ENCODE peak calls at places on chromosomes 12 and 14, in nine cellular contexts. P is HepG2, Z is K562, Q is A549, S is HCT116, C is endothelial cell of umbilical vein, K is GM12878, D is SK-N-SH, U is H1. W is an unnamed sample.

GRCh38 chr14:23469906-23470403 is 452 bp downstream of the NGDN start:
- DNase-seq in Q (no peak), K (no peak), U (no peak), S (no peak), C (no peak), Z (no peak), P (no peak), D (no peak), W (no peak)

GRCh38 chr12:124286414-124286813 is 8.5 kb upstream of the RFLNA start:
- DNase-seq in S (no peak), Q (no peak), D (peak; percentile 82), C (peak; percentile 33), P (no peak), Z (no peak), U (no peak), K (no peak), W (no peak)

GRCh38 chr12:19937161-19937560 is 431.2 kb upstream of the PDE3A start:
- DNase-seq in Z (no peak), D (no peak), K (no peak), U (no peak), P (no peak), Q (no peak), C (no peak), S (no peak), W (no peak)

GRCh38 chr14:22184157-22185025 is 404.6 kb downstream of the DAD1 start:
- DNase-seq in Q (no peak), K (no peak), S (no peak), P (no peak), U (no peak), Z (no peak), D (no peak), C (peak; percentile 47), W (no peak)

GRCh38 chr12:48002773-48003218 is 1.5 kb downstream of the COL2A1 start:
- DNase-seq in K (no peak), U (peak; percentile 71), Z (no peak), D (peak; percentile 77), Q (no peak), C (peak; percentile 38), S (no peak), P (no peak), W (no peak)

GRCh38 chr14:22471545-22472121 is 117.4 kb downstream of the DAD1 start:
- DNase-seq in Z (peak; percentile 68), D (peak; percentile 48), S (peak; percentile 19), K (no peak), C (peak; percentile 32), P (peak; percentile 55), U (peak; percentile 76), Q (peak; percentile 46), W (peak; percentile 69)

GRCh38 chr14:33676135-33676566 is 274.7 kb downstream of the EGLN3 start:
- DNase-seq in S (peak; percentile 16), K (no peak), C (peak; percentile 26), Z (peak; percentile 48), U (peak; percentile 73), P (peak; percentile 60), Q (peak; percentile 37), D (peak; percentile 24), W (peak; percentile 15)

GRCh38 chr14:79442776-79443175 is 768.5 kb downstream of the DIO2 start:
- DNase-seq in Q (no peak), C (no peak), P (no peak), U (no peak), D (no peak), K (no peak), S (no peak), Z (no peak), W (no peak)

GRCh38 chr12:106760184-106760531 is 14.3 kb upstream of the RIC8B start:
- DNase-seq in U (no peak), P (no peak), K (peak; percentile 65), D (no peak), C (no peak), S (no peak), Z (no peak), Q (no peak), W (peak; percentile 77)

GRCh38 chr14:58298477-58298879 is at the start of gene ARID4A:
- DNase-seq in C (no peak), Z (no peak), D (no peak), S (no peak), U (peak; percentile 81), Q (no peak), P (no peak), K (no peak), W (no peak)

GRCh38 chr12:1922985-1923384 is 4.5 kb upstream of the CACNA2D4 start:
- DNase-seq in Q (no peak), S (no peak), U (no peak), P (no peak), Z (no peak), C (no peak), K (no peak), D (no peak), W (peak; percentile 4)

GRCh38 chr12:1920436-1920835 is 2.0 kb upstream of the CACNA2D4 start:
- DNase-seq in Q (no peak), P (no peak), C (no peak), Z (no peak), S (no peak), K (no peak), U (no peak), D (no peak), W (peak; percentile 30)

GRCh38 chr12:1920971-1921370 is 2.5 kb upstream of the CACNA2D4 start:
- DNase-seq in C (no peak), Q (no peak), D (peak; percentile 12), P (no peak), Z (peak; percentile 3), S (no peak), U (peak; percentile 43), K (no peak), W (peak; percentile 89)

GRCh38 chr12:1919763-1920162 is 1.3 kb upstream of the CACNA2D4 start:
- DNase-seq in K (no peak), U (no peak), Q (no peak), P (no peak), C (no peak), D (peak; percentile 8), S (no peak), Z (peak; percentile 1), W (peak; percentile 1)

DNA sequence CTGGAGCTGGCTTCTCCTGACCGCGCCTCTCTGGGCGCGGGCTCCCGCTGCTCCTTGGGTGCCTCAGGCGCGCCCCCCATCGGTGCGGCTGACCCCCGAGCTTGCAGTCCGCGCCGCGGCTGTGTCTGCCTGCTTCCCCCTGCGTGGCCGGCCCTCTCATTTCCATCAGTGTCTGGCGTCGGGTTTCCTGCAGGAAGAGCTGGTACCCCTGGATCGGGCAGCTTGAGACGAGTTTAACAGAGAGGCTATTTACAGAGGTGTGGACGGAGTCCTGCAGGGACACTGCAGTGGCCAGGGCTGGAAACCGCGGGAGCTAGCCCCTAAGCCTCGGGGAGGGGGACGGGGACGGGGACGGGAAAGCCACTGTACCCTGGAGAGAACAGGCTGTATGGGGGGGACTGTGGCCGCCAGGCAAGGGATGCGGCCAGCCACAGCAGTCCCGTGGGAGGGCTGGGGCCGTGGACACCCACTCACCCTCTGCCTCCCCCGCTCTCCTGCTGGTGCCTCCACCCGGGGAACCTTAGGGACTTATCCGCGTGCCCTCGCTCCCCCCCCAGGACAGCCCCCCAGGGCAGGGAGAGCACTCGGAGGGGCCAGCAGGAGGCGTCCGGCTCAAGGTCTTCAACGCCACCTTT is 3.7 kb upstream of the CACNA2D4 start:
- DNase-seq in K (no peak), Z (no peak), U (peak; percentile 53), C (no peak), S (no peak), D (peak; percentile 25), P (no peak), Q (no peak), W (peak; percentile 78)
- TF ChIP-seq MAX in K (no peak), Z (no peak), U (no peak), C (no peak), S (no peak), D (no peak), P (no peak), Q (no peak), W (no peak)

DNA sequence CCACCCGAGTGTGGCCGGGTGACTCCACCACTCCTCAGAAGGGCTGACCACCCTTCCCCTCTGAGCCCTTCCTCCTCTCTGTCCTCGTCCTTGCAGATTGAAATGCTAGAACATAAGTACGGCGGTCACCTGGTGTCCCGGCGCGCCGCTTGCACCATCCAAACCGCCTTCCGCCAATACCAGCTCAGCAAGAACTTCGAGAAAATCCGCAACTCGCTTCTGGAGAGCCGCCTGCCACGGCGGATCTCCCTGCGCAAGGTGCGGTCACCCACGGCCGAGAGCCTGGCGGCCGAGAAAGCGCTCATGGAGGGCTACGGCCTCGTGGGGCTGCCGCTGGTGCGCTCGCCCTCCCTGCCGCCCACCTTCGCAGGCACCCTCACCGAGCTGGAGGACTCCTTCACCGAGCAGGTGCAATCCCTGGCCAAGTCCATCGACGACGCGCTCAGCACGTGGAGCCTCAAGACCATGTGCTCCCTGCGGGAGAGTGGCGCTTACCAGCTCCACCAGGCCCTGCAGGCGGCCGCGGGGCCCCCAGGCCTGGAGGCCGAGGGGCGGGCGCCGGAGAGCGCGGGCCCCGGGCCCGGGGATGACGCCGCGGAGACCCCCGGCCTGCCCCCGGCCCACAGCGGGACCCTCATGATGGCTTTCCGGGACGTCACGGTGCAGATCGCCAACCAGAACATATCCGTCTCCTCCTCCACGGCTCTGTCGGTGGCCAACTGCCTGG is 71.8 kb downstream of the IQSEC3 start:
- DNase-seq in S (no peak), Z (no peak), D (no peak), C (no peak), Q (no peak), P (no peak), K (no peak), U (no peak), W (no peak)
- H3K4me3 ChIP-seq in S (no peak overlapping the region), Z (no peak overlapping the region), D (no peak overlapping the region), C (no peak overlapping the region), Q (no peak overlapping the region), P (no peak overlapping the region), K (no peak overlapping the region), U (no peak overlapping the region), W (no peak overlapping the region)

DNA sequence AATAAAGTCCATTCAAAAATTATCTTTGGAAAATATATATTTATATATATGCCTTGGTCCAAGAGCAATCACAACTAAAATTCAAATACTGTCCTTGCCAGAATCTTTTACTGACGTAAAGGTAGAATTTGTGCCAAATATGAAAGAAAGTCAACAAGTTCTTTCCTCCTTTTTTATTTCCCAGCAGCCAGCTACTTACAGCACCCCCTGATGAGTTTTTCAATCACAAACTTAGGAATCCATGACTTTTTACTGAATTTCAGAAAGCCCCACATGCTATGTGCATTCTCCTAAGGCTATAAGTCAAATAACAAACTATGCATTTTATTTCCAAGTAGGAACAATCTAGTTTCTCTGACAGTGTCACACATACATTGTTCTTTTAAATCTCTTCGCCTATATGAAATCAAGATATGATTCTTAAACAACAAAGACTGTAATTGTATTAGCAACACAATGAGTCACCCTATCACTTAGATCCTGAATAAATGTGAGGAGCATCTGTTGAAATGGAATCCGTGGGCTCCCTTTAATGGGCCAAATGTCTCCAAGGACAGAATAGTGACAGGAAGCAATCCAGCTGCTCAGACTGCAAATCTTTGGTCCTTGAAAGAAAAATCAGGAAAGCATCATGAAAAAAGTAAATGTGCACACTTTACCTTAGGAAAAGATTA is 271.4 kb downstream of the DUSP6 start:
- DNase-seq in U (no peak), Z (no peak), S (no peak), D (no peak), Q (no peak), P (no peak), K (no peak), C (peak; percentile 86), W (no peak)
- TF ChIP-seq MAX in U (no peak), Z (no peak), S (no peak), D (no peak), Q (no peak), P (no peak), K (no peak), C (no peak), W (no peak)

DNA sequence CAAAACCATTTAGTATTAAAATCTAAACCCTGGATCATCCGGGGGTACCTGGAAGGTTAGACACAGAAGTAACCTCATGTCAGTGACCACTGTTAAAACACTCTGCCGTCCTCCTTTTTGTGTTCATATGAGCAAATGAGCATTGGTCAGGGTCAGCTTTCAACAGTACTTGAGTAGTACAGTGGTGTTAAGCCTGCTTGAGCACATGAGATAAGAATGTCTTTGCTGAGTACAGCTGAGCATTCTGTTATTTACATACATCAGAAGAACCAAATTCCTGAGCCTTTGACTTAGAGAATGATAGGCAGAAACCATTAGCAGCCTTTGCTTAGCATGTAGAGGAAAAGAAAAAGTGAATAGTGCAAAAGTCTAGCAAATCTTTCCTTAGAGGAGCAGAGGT is 38.6 kb upstream of the LRTM2 start:
- DNase-seq in S (no peak), Q (no peak), P (peak; percentile 39), U (no peak), C (no peak), D (no peak), K (no peak), Z (no peak), W (no peak)
- H3K4me3 ChIP-seq in S (no peak overlapping the region), Q (no peak overlapping the region), P (no peak overlapping the region), U (no peak overlapping the region), C (no peak overlapping the region), D (no peak overlapping the region), K (no peak overlapping the region), Z (no peak overlapping the region), W (no peak overlapping the region)